ENCODE peak calls at places on chromosomes 5 and 9, in seven cellular contexts. Z is upper lobe of right lung, P is uterus, A is NB4, K is left ventricle myocardium inferior, L is MM.1S, U is dorsolateral prefrontal cortex. B is an unnamed sample.

GRCh38 chr9:95529910-95530309 is 13.1 kb upstream of the PTCH1 start:
- DNase-seq in Z (no peak), P (no peak), A (no peak), K (no peak), L (no peak), U (no peak), B (no peak)

GRCh38 chr5:123538670-123539459 is 26.9 kb downstream of the CSNK1G3 start:
- DNase-seq in Z (no peak), P (no peak), A (no peak), K (no peak), L (no peak), U (no peak), B (no peak)

GRCh38 chr5:142295084-142295758 is 29.6 kb downstream of the SPRY4 start:
- DNase-seq in Z (no peak), P (no peak), A (no peak), K (peak), L (no peak), U (no peak), B (no peak)

GRCh38 chr9:129486496-129487306 is 134.2 kb downstream of the C9orf50 start:
- DNase-seq in Z (peak), P (peak), A (no peak), K (peak), L (no peak), U (no peak), B (no peak)

GRCh38 chr9:137680445-137681358 is 61.9 kb downstream of the EHMT1 start:
- DNase-seq in Z (no peak), P (no peak), A (no peak), K (no peak), L (no peak), U (no peak), B (no peak)

GRCh38 chr9:92668746-92669526 is 995 bp downstream of the IPPK start:
- DNase-seq in Z (peak), P (no peak), A (peak), K (peak), L (peak), U (no peak), B (no peak)

GRCh38 chr5:113044776-113045175 is 68.2 kb downstream of the DCP2 start:
- DNase-seq in Z (no peak), P (no peak), A (no peak), K (no peak), L (no peak), U (no peak), B (no peak)

GRCh38 chr5:153496835-153497234 is 6.4 kb downstream of the GRIA1 start:
- DNase-seq in Z (no peak), P (no peak), A (peak), K (no peak), L (peak), U (no peak), B (no peak)

GRCh38 chr5:91302335-91302734 is 80.8 kb downstream of the ARRDC3 start:
- DNase-seq in Z (no peak), P (no peak), A (no peak), K (no peak), L (no peak), U (no peak), B (no peak)
- TF ChIP-seq CTCF in Z (no peak), P (no peak), A (no peak), K (no peak), L (no peak), U (no peak), B (no peak)

DNA sequence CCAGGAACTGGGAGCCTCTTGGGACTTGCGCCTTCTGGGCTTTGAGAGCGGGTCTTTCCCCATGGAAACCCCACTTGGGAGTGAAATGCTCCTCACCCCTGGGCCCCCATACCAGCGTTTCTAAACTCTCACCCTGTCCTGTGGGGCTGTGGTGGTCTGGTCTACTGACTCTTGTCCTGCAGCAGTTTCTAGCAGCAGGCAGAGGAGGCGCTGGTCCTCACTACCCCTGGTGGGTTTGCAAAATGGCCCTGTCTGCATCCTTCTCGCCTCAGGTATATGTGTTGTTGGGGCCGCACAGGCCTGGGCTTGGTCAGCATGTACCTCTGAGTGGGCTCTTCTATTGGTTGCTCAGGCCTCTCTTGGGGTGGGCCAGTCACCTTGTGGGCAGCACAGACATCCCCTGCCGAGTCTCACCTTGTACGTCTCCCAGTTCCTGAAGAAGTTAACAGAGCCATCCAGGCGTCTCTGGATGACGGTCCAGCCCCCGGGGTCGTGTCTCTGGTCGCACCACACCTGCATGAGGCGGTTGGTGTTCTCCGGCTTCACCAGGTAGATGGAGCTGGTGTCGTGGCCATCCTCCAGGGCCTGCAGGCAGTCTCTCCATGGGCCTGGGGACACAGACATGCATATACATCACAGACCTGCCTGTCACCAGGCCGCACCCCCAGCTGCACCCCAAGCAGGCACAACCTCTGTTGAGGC is 29.0 kb downstream of the ANGPTL2 start:
- DNase-seq in Z (no peak), P (no peak), A (no peak), K (no peak), L (no peak), U (no peak), B (no peak)
- TF ChIP-seq CTCF in Z (no peak), P (no peak), A (no peak), K (no peak), L (no peak), U (no peak), B (no peak)

GRCh38 chr9:21695874-21696341 is 106.5 kb upstream of the MTAP start:
- DNase-seq in Z (no peak), P (no peak), A (no peak), K (no peak), L (no peak), U (no peak), B (no peak)

GRCh38 chr9:21694424-21694823 is 108.0 kb upstream of the MTAP start:
- DNase-seq in Z (no peak), P (no peak), A (no peak), K (no peak), L (no peak), U (no peak), B (no peak)

GRCh38 chr9:21692390-21692789 is 110.0 kb upstream of the MTAP start:
- DNase-seq in Z (no peak), P (no peak), A (no peak), K (no peak), L (no peak), U (no peak), B (no peak)

GRCh38 chr9:21695443-21695842 is 107.0 kb upstream of the MTAP start:
- DNase-seq in Z (no peak), P (no peak), A (no peak), K (no peak), L (no peak), U (no peak), B (no peak)

GRCh38 chr9:21696411-21696865 is 106.0 kb upstream of the MTAP start:
- DNase-seq in Z (no peak), P (no peak), A (no peak), K (no peak), L (no peak), U (no peak), B (no peak)
- TF ChIP-seq CTCF in Z (no peak), P (no peak), A (no peak), K (no peak), L (no peak), U (no peak), B (no peak)

GRCh38 chr5:177497297-177498012 is at the start of gene PDLIM7:
- DNase-seq in Z (peak), P (peak), A (peak), K (peak), L (peak), U (peak), B (peak)
- TF ChIP-seq CTCF in Z (peak), P (peak), A (no peak), K (peak), L (no peak), U (no peak), B (no peak)

GRCh38 chr5:168830833-168831232 is 251.7 kb upstream of the PANK3 start:
- DNase-seq in Z (no peak), P (no peak), A (no peak), K (no peak), L (no peak), U (no peak), B (no peak)
- TF ChIP-seq CTCF in Z (no peak), P (no peak), A (no peak), K (no peak), L (no peak), U (no peak), B (no peak)

GRCh38 chr9:74642376-74642775 is 145.2 kb downstream of the RORB start:
- DNase-seq in Z (peak), P (no peak), A (no peak), K (no peak), L (no peak), U (no peak), B (no peak)
- TF ChIP-seq CTCF in Z (no peak), P (no peak), A (no peak), K (no peak), L (no peak), U (no peak), B (no peak)

GRCh38 chr9:27110181-27110580 is 1.2 kb downstream of the TEK start:
- DNase-seq in Z (no peak), P (no peak), A (no peak), K (no peak), L (no peak), U (no peak), B (no peak)
- TF ChIP-seq CTCF in Z (no peak), P (no peak), A (no peak), K (no peak), L (no peak), U (no peak), B (no peak)

GRCh38 chr9:36974731-36975130 is 59.3 kb downstream of the PAX5 start:
- DNase-seq in Z (peak), P (no peak), A (no peak), K (no peak), L (no peak), U (no peak), B (no peak)

GRCh38 chr9:36985061-36985768 is 48.9 kb downstream of the PAX5 start:
- DNase-seq in Z (peak), P (no peak), A (no peak), K (no peak), L (no peak), U (no peak), B (no peak)

GRCh38 chr9:36985769-36986547 is 48.1 kb downstream of the PAX5 start:
- DNase-seq in Z (peak), P (no peak), A (no peak), K (no peak), L (no peak), U (no peak), B (no peak)

GRCh38 chr9:36976371-36977030 is 57.6 kb downstream of the PAX5 start:
- DNase-seq in Z (peak), P (no peak), A (no peak), K (no peak), L (no peak), U (no peak), B (no peak)

GRCh38 chr9:36980148-36980974 is 53.7 kb downstream of the PAX5 start:
- DNase-seq in Z (peak), P (no peak), A (peak), K (no peak), L (no peak), U (no peak), B (no peak)
- TF ChIP-seq CTCF in Z (no peak), P (no peak), A (peak), K (no peak), L (peak), U (no peak), B (no peak)

DNA sequence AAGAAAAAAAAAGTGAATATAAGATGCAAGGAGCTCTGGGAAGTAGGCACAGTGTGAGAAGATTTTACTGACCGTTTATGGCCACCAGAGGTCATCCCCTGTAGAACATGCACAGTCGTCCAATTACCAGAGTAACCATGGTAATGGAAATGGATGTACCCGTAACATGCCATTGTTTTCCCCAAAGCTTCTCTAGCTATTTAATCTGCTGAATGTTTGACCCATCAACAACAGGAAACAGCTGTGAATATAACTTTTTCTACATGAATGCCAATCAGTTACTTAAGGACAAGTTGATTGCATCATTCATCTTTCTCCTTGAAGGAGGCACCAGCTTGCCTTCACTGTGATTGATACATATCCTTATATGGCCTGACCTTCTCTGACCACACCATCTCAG is 1967.0 kb upstream of the CDH9 start:
- DNase-seq in Z (no peak), P (no peak), A (peak), K (no peak), L (no peak), U (no peak), B (no peak)
- TF ChIP-seq CTCF in Z (no peak), P (no peak), A (peak), K (no peak), L (no peak), U (no peak), B (no peak)

B was measured in D721Med.